ENCODE peak calls at places on chromosomes 3 and 15, in six cellular contexts. X is psoas muscle, Q is neural crest cell, J is cardiac fibroblast, F is heart right ventricle, M is GM06990. C is an unnamed sample.

GRCh38 chr3:181727122-181728036 is 15.7 kb downstream of the SOX2 start:
- DNase-seq in X (no peak), Q (no peak), J (no peak), F (no peak), M (peak), C (no peak)

GRCh38 chr3:31157893-31158620 is 263.6 kb upstream of the GADL1 start:
- DNase-seq in X (no peak), Q (no peak), J (peak), F (no peak), M (no peak), C (no peak)

GRCh38 chr15:31390777-31391486 is 64.3 kb downstream of the KLF13 start:
- DNase-seq in X (no peak), Q (no peak), J (no peak), F (no peak), M (no peak), C (peak)

GRCh38 chr3:37210230-37210629 is 35.8 kb upstream of the LRRFIP2 start:
- DNase-seq in X (no peak), Q (no peak), J (peak), F (no peak), M (no peak), C (no peak)

GRCh38 chr15:33031324-33031736 is 163.2 kb downstream of the FMN1 start:
- DNase-seq in X (no peak), Q (no peak), J (no peak), F (no peak), M (no peak), C (no peak)

GRCh38 chr3:171261487-171261886 is 198.7 kb downstream of the TNIK start:
- DNase-seq in X (no peak), Q (no peak), J (no peak), F (no peak), M (no peak), C (no peak)

GRCh38 chr3:127170794-127171193 is 22.1 kb upstream of the PRR23E start:
- DNase-seq in X (no peak), Q (no peak), J (peak), F (no peak), M (no peak), C (no peak)

GRCh38 chr3:26962419-26963355 is 340.1 kb downstream of the LRRC3B start:
- DNase-seq in X (no peak), Q (no peak), J (no peak), F (peak), M (no peak), C (peak)

DNA sequence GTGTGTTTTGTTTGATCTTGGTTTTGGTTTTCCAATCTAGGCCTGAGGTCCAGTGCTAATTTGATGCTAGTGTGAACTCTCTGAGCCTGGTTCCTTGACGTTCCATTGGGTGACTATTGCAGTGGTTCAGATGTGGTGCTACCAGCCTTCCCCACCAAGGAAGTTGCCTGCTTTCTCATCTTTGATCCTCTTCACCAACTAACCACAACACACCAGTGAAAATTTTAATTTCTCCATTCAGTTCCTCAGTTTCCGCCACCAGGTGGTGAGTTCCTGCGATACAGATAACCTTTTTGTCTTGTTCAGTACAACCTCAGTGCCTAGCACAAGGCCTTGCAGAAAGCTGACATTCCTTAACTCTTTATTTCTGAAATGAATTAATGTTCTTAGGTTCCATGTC is 337.4 kb upstream of the TPRG1 start:
- DNase-seq in X (no peak), Q (no peak), J (no peak), F (no peak), M (no peak), C (no peak)
- TF ChIP-seq CTCF in X (no peak), Q (no peak), J (no peak), F (no peak), M (no peak), C (no peak)

GRCh38 chr15:63157891-63158431 is 684 bp upstream of the RPS27L start:
- DNase-seq in X (no peak), Q (peak), J (peak), F (peak), M (no peak), C (peak)
- TF ChIP-seq CTCF in X (peak), Q (peak), J (peak), F (no peak), M (peak), C (no peak)

DNA sequence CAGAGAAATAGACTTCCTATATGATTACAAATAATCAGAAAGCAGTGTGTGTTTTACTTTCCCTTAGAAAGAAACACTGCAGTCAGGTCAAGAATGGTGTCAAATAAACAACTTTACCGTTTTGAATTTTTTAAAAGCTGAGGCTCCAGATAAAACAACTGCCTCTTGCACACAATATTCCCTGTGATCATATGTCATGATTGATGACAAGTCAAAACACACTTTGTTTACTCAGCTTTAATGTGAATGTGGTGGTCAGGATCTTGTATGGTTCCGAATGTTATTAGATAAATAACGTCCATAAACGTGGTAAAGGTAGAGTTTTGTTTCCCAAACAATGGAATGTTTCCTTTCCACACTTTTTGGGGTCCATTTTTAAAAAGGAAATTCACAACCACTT is 428.4 kb upstream of the MDFIC2 start:
- DNase-seq in X (no peak), Q (no peak), J (no peak), F (no peak), M (no peak), C (no peak)
- TF ChIP-seq CTCF in X (no peak), Q (no peak), J (no peak), F (no peak), M (no peak), C (no peak)

GRCh38 chr3:1987983-1988382 is 110.7 kb upstream of the CNTN4 start:
- DNase-seq in X (no peak), Q (no peak), J (peak), F (no peak), M (no peak), C (no peak)
- TF ChIP-seq CTCF in X (no peak), Q (peak), J (no peak), F (no peak), M (no peak), C (no peak)

GRCh38 chr3:89108154-89108553 is 733 bp downstream of the EPHA3 start:
- DNase-seq in X (no peak), Q (no peak), J (no peak), F (no peak), M (no peak), C (no peak)

GRCh38 chr3:89113344-89113743 is 5.9 kb downstream of the EPHA3 start:
- DNase-seq in X (no peak), Q (no peak), J (no peak), F (no peak), M (no peak), C (no peak)

GRCh38 chr3:89104499-89104898 is 2.9 kb upstream of the EPHA3 start:
- DNase-seq in X (no peak), Q (no peak), J (no peak), F (no peak), M (no peak), C (no peak)

GRCh38 chr3:89107461-89108035 is at the start of gene EPHA3:
- DNase-seq in X (peak), Q (peak), J (peak), F (peak), M (peak), C (peak)
- TF ChIP-seq CTCF in X (no peak), Q (no peak), J (no peak), F (no peak), M (no peak), C (no peak)